ENCODE peak calls at places on chromosomes 5 and 9, in nine cellular contexts. One of them, this sample, is unnamed. For H3K4me1, the result is how much of the 10 kb centered on the place peaks cover.

GRCh38 chr5:98771389-98772109 is 1.9 kb upstream of the RGMB start:
- DNase-seq in sigmoid colon: peak
- DNase-seq in ovary: peak
- DNase-seq in tibial nerve: peak
- DNase-seq in upper lobe of left lung: peak
- DNase-seq in transverse colon: peak
- DNase-seq in GM12878: peak
- DNase-seq in HepG2: peak
- DNase-seq in A549: peak
- DNase-seq in this sample: peak

GRCh38 chr5:143208365-143208641 is 195.2 kb downstream of the NR3C1 start:
- DNase-seq in upper lobe of left lung: no peak
- DNase-seq in transverse colon: no peak
- DNase-seq in ovary: no peak
- DNase-seq in GM12878: no peak
- DNase-seq in HepG2: no peak
- DNase-seq in tibial nerve: no peak
- DNase-seq in sigmoid colon: no peak
- DNase-seq in A549: no peak
- DNase-seq in this sample: no peak

GRCh38 chr5:148014276-148014675 is 49.5 kb upstream of the SPINK5 start:
- DNase-seq in transverse colon: no peak
- DNase-seq in upper lobe of left lung: no peak
- DNase-seq in GM12878: no peak
- DNase-seq in ovary: no peak
- DNase-seq in tibial nerve: no peak
- DNase-seq in HepG2: no peak
- DNase-seq in A549: no peak
- DNase-seq in sigmoid colon: no peak
- DNase-seq in this sample: no peak

GRCh38 chr5:115381911-115382662 is 85.6 kb upstream of the CCDC112 start:
- DNase-seq in tibial nerve: no peak
- DNase-seq in ovary: no peak
- DNase-seq in sigmoid colon: no peak
- DNase-seq in A549: no peak
- DNase-seq in HepG2: no peak
- DNase-seq in transverse colon: no peak
- DNase-seq in upper lobe of left lung: no peak
- DNase-seq in GM12878: no peak
- DNase-seq in this sample: no peak

GRCh38 chr5:14925326-14925725 is 53.7 kb upstream of the ANKH start:
- DNase-seq in transverse colon: no peak
- DNase-seq in sigmoid colon: no peak
- DNase-seq in tibial nerve: no peak
- DNase-seq in A549: no peak
- DNase-seq in ovary: no peak
- DNase-seq in GM12878: no peak
- DNase-seq in HepG2: no peak
- DNase-seq in upper lobe of left lung: no peak
- DNase-seq in this sample: no peak

GRCh38 chr5:27810458-27810857 is 772.1 kb upstream of the CDH9 start:
- DNase-seq in GM12878: no peak
- DNase-seq in tibial nerve: no peak
- DNase-seq in upper lobe of left lung: no peak
- DNase-seq in HepG2: no peak
- DNase-seq in sigmoid colon: no peak
- DNase-seq in transverse colon: no peak
- DNase-seq in A549: no peak
- DNase-seq in ovary: no peak
- DNase-seq in this sample: no peak

GRCh38 chr9:116154976-116155699 is 1.5 kb downstream of the PAPPA start:
- DNase-seq in transverse colon: no peak
- DNase-seq in tibial nerve: no peak
- DNase-seq in sigmoid colon: no peak
- DNase-seq in ovary: peak
- DNase-seq in GM12878: no peak
- DNase-seq in HepG2: no peak
- DNase-seq in A549: no peak
- DNase-seq in upper lobe of left lung: no peak
- DNase-seq in this sample: no peak

GRCh38 chr5:146329697-146330096 is 8.9 kb upstream of the POU4F3 start:
- DNase-seq in A549: no peak
- DNase-seq in upper lobe of left lung: no peak
- DNase-seq in HepG2: no peak
- DNase-seq in tibial nerve: no peak
- DNase-seq in GM12878: no peak
- DNase-seq in sigmoid colon: no peak
- DNase-seq in ovary: no peak
- DNase-seq in transverse colon: no peak
- DNase-seq in this sample: no peak

GRCh38 chr5:175517824-175518450 is 39.6 kb downstream of the SFXN1 start:
- DNase-seq in HepG2: no peak
- DNase-seq in transverse colon: no peak
- DNase-seq in ovary: no peak
- DNase-seq in A549: no peak
- DNase-seq in upper lobe of left lung: no peak
- DNase-seq in sigmoid colon: no peak
- DNase-seq in tibial nerve: no peak
- DNase-seq in GM12878: no peak
- DNase-seq in this sample: no peak

GRCh38 chr9:78262655-78263054 is 26.8 kb downstream of the CEP78 start:
- DNase-seq in GM12878: no peak
- DNase-seq in tibial nerve: no peak
- DNase-seq in transverse colon: no peak
- DNase-seq in A549: no peak
- DNase-seq in HepG2: no peak
- DNase-seq in ovary: no peak
- DNase-seq in upper lobe of left lung: no peak
- DNase-seq in sigmoid colon: no peak
- DNase-seq in this sample: no peak

GRCh38 chr9:124454791-124455443 is 4.7 kb downstream of the ADGRD2 start:
- DNase-seq in tibial nerve: no peak
- DNase-seq in transverse colon: no peak
- DNase-seq in ovary: no peak
- DNase-seq in sigmoid colon: no peak
- DNase-seq in GM12878: no peak
- DNase-seq in HepG2: no peak
- DNase-seq in upper lobe of left lung: no peak
- DNase-seq in A549: no peak
- DNase-seq in this sample: no peak

GRCh38 chr9:124452326-124452725 is 2.1 kb downstream of the ADGRD2 start:
- DNase-seq in A549: no peak
- DNase-seq in upper lobe of left lung: no peak
- DNase-seq in ovary: no peak
- DNase-seq in tibial nerve: no peak
- DNase-seq in GM12878: no peak
- DNase-seq in sigmoid colon: peak
- DNase-seq in transverse colon: no peak
- DNase-seq in HepG2: no peak
- DNase-seq in this sample: no peak

GRCh38 chr9:124454296-124454695 is 4.0 kb downstream of the ADGRD2 start:
- DNase-seq in transverse colon: no peak
- DNase-seq in GM12878: no peak
- DNase-seq in sigmoid colon: no peak
- DNase-seq in upper lobe of left lung: no peak
- DNase-seq in A549: no peak
- DNase-seq in ovary: no peak
- DNase-seq in HepG2: no peak
- DNase-seq in tibial nerve: no peak
- DNase-seq in this sample: no peak

GRCh38 chr9:124452841-124453585 is 2.8 kb downstream of the ADGRD2 start:
- DNase-seq in transverse colon: no peak
- DNase-seq in A549: peak
- DNase-seq in sigmoid colon: peak
- DNase-seq in ovary: no peak
- DNase-seq in GM12878: no peak
- DNase-seq in HepG2: no peak
- DNase-seq in tibial nerve: no peak
- DNase-seq in upper lobe of left lung: no peak
- DNase-seq in this sample: no peak

GRCh38 chr9:124453586-124454191 is 3.4 kb downstream of the ADGRD2 start:
- DNase-seq in ovary: no peak
- DNase-seq in upper lobe of left lung: no peak
- DNase-seq in A549: peak
- DNase-seq in transverse colon: peak
- DNase-seq in GM12878: no peak
- DNase-seq in tibial nerve: no peak
- DNase-seq in HepG2: no peak
- DNase-seq in sigmoid colon: no peak
- DNase-seq in this sample: no peak
- H3K4me3 ChIP-seq in ovary: no peak
- H3K4me3 ChIP-seq in upper lobe of left lung: no peak
- H3K4me3 ChIP-seq in A549: peak
- H3K4me3 ChIP-seq in transverse colon: peak
- H3K4me3 ChIP-seq in GM12878: no peak
- H3K4me3 ChIP-seq in tibial nerve: no peak
- H3K4me3 ChIP-seq in HepG2: no peak
- H3K4me3 ChIP-seq in sigmoid colon: no peak
- H3K4me3 ChIP-seq in this sample: no peak

GRCh38 chr5:131536849-131537448 is 98.1 kb downstream of the RAPGEF6 start:
- DNase-seq in upper lobe of left lung: no peak
- DNase-seq in ovary: no peak
- DNase-seq in A549: no peak
- DNase-seq in transverse colon: no peak
- DNase-seq in HepG2: no peak
- DNase-seq in GM12878: no peak
- DNase-seq in sigmoid colon: no peak
- DNase-seq in tibial nerve: no peak
- DNase-seq in this sample: no peak
- H3K4me1 ChIP-seq in upper lobe of left lung: under half
- H3K4me1 ChIP-seq in ovary: under half
- H3K4me1 ChIP-seq in A549: half or more
- H3K4me1 ChIP-seq in transverse colon: under half
- H3K4me1 ChIP-seq in HepG2: under half
- H3K4me1 ChIP-seq in GM12878: under half
- H3K4me1 ChIP-seq in sigmoid colon: under half
- H3K4me1 ChIP-seq in tibial nerve: under half
- H3K4me1 ChIP-seq in this sample: under half

DNA sequence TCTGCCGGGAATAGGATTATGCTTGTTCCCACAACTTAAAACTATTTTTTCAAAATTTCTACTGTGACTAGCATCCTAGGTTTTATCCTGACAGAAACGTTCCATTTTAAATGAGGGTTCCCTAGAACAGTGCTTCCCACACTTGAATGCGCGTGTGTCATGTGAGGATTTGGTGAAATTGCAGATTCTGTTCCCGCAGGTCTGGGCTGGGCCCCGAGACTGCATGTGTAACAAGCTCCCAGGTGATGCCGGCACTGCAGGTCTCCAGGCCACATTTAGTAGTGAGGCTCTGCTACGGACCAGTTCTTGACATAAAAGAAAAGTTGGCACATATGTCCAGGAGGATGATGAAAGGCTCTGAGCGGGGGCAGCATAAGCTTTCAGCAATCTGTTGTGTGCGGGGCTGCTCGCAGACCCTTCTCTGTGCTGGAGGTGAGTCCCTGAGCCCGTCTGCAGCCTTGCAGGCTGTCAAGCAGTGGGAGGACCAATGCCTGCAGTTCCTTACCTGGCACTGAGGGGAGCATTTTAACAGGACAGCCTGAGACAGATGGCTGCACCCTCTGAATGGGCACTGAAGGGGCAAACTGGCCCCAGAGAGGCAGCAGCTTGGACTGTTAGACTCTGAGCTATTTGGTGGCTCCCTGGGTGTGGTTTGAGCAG is 24.5 kb downstream of the IQGAP2 start:
- DNase-seq in ovary: no peak
- DNase-seq in A549: no peak
- DNase-seq in tibial nerve: no peak
- DNase-seq in GM12878: no peak
- DNase-seq in sigmoid colon: no peak
- DNase-seq in upper lobe of left lung: no peak
- DNase-seq in transverse colon: no peak
- DNase-seq in HepG2: no peak
- DNase-seq in this sample: no peak
- TF ChIP-seq EP300 in ovary: no peak
- TF ChIP-seq EP300 in A549: no peak
- TF ChIP-seq EP300 in tibial nerve: no peak
- TF ChIP-seq EP300 in GM12878: no peak
- TF ChIP-seq EP300 in sigmoid colon: no peak
- TF ChIP-seq EP300 in upper lobe of left lung: no peak
- TF ChIP-seq EP300 in transverse colon: no peak
- TF ChIP-seq EP300 in HepG2: no peak
- TF ChIP-seq EP300 in this sample: no peak

GRCh38 chr5:138492552-138493045 is 27.3 kb downstream of the EGR1 start:
- DNase-seq in GM12878: no peak
- DNase-seq in A549: no peak
- DNase-seq in transverse colon: no peak
- DNase-seq in tibial nerve: no peak
- DNase-seq in HepG2: no peak
- DNase-seq in upper lobe of left lung: no peak
- DNase-seq in ovary: no peak
- DNase-seq in sigmoid colon: no peak
- DNase-seq in this sample: no peak

GRCh38 chr5:138491669-138492551 is 26.6 kb downstream of the EGR1 start:
- DNase-seq in upper lobe of left lung: peak
- DNase-seq in tibial nerve: peak
- DNase-seq in HepG2: peak
- DNase-seq in A549: peak
- DNase-seq in sigmoid colon: peak
- DNase-seq in GM12878: peak
- DNase-seq in ovary: peak
- DNase-seq in transverse colon: peak
- DNase-seq in this sample: peak

GRCh38 chr5:138489705-138490104 is 24.4 kb downstream of the EGR1 start:
- DNase-seq in tibial nerve: no peak
- DNase-seq in ovary: peak
- DNase-seq in upper lobe of left lung: no peak
- DNase-seq in transverse colon: no peak
- DNase-seq in HepG2: no peak
- DNase-seq in GM12878: no peak
- DNase-seq in sigmoid colon: no peak
- DNase-seq in A549: no peak
- DNase-seq in this sample: peak

GRCh38 chr5:138490648-138491283 is 25.5 kb downstream of the EGR1 start:
- DNase-seq in ovary: no peak
- DNase-seq in HepG2: no peak
- DNase-seq in GM12878: no peak
- DNase-seq in upper lobe of left lung: no peak
- DNase-seq in A549: no peak
- DNase-seq in transverse colon: no peak
- DNase-seq in sigmoid colon: no peak
- DNase-seq in tibial nerve: no peak
- DNase-seq in this sample: no peak

GRCh38 chr5:138491284-138491648 is 26.0 kb downstream of the EGR1 start:
- DNase-seq in sigmoid colon: no peak
- DNase-seq in HepG2: no peak
- DNase-seq in transverse colon: no peak
- DNase-seq in GM12878: no peak
- DNase-seq in A549: no peak
- DNase-seq in upper lobe of left lung: no peak
- DNase-seq in ovary: no peak
- DNase-seq in tibial nerve: no peak
- DNase-seq in this sample: no peak
- H3K4me3 ChIP-seq in sigmoid colon: peak
- H3K4me3 ChIP-seq in HepG2: peak
- H3K4me3 ChIP-seq in transverse colon: peak
- H3K4me3 ChIP-seq in GM12878: peak
- H3K4me3 ChIP-seq in A549: peak
- H3K4me3 ChIP-seq in upper lobe of left lung: peak
- H3K4me3 ChIP-seq in ovary: peak
- H3K4me3 ChIP-seq in tibial nerve: peak
- H3K4me3 ChIP-seq in this sample: peak

GRCh38 chr5:74634611-74635286 is 5.8 kb downstream of the ENC1 start:
- DNase-seq in transverse colon: no peak
- DNase-seq in A549: no peak
- DNase-seq in tibial nerve: no peak
- DNase-seq in GM12878: no peak
- DNase-seq in HepG2: no peak
- DNase-seq in sigmoid colon: no peak
- DNase-seq in upper lobe of left lung: no peak
- DNase-seq in ovary: no peak
- DNase-seq in this sample: no peak
- H3K4me1 ChIP-seq in transverse colon: under half
- H3K4me1 ChIP-seq in A549: half or more
- H3K4me1 ChIP-seq in tibial nerve: under half
- H3K4me1 ChIP-seq in GM12878: under half
- H3K4me1 ChIP-seq in HepG2: half or more
- H3K4me1 ChIP-seq in sigmoid colon: under half
- H3K4me1 ChIP-seq in upper lobe of left lung: half or more
- H3K4me1 ChIP-seq in ovary: under half
- H3K4me1 ChIP-seq in this sample: under half